ENCODE peak calls at places on chromosome 1, in five cellular contexts. I, C, Z, S and J are unnamed samples. For H3K27me3, the result is how much of the 10 kb centered on the place peaks cover.

GRCh38 chr1:24673336-24673735 is 30.2 kb downstream of the SRRM1 start:
- DNase-seq in Z (no peak), S (no peak), I (no peak), C (no peak), J (no peak)

GRCh38 chr1:226425431-226426031 is 17.6 kb upstream of the PARP1 start:
- DNase-seq in C (no peak), I (no peak), S (no peak), Z (no peak), J (no peak)

GRCh38 chr1:162285149-162285561 is 91.5 kb downstream of the SPATA46 start:
- DNase-seq in S (peak), I (no peak), Z (no peak), C (peak), J (peak)

GRCh38 chr1:166839600-166840308 is 479 bp downstream of the POGK start:
- DNase-seq in I (no peak), Z (peak), S (peak), C (peak), J (peak)

GRCh38 chr1:170175477-170175876 is 29.7 kb downstream of the NTMT2 start:
- DNase-seq in C (no peak), S (no peak), Z (no peak), I (no peak), J (no peak)

GRCh38 chr1:231093158-231093922 is 53.3 kb upstream of the FAM89A start:
- DNase-seq in C (no peak), Z (no peak), I (no peak), S (no peak), J (no peak)

GRCh38 chr1:48105167-48105566 is 108.0 kb upstream of the TRABD2B start:
- DNase-seq in I (no peak), Z (no peak), C (no peak), S (no peak), J (no peak)

GRCh38 chr1:56788588-56788987 is 30.6 kb downstream of the FYB2 start:
- DNase-seq in S (peak), I (no peak), Z (no peak), C (no peak), J (peak)

GRCh38 chr1:181175356-181175755 is 86.9 kb downstream of the IER5 start:
- DNase-seq in Z (no peak), C (no peak), I (no peak), S (no peak), J (no peak)

GRCh38 chr1:181174860-181175259 is 86.4 kb downstream of the IER5 start:
- DNase-seq in C (no peak), I (no peak), S (no peak), Z (no peak), J (no peak)

GRCh38 chr1:181173761-181174371 is 85.4 kb downstream of the IER5 start:
- DNase-seq in C (no peak), Z (no peak), I (no peak), S (no peak), J (no peak)

GRCh38 chr1:181170194-181170593 is 81.7 kb downstream of the IER5 start:
- DNase-seq in I (no peak), Z (no peak), C (no peak), S (no peak), J (no peak)

DNA sequence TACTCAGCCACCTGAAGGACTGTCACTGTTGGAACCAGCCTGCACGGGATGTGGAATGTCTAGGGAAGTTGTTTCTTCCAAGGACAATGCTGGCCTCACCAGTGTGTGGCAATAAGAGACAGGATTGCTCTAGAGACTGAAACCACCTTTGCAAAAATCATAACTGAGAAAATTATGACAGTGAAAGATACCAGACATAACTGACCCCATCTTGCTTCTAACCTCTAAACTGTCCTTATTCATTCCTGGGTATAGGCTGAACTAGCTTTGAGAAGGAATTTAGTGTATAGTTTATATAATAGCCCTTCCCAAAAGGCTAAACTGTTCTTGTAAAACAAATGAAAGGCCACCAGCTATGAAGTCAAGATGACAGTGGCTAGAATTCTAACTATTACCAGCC is 83.6 kb downstream of the IER5 start:
- DNase-seq in Z (no peak), C (no peak), I (no peak), S (no peak), J (no peak)
- H3K27me3 ChIP-seq in Z (under half), C (under half), I (under half), S (under half), J (under half)

GRCh38 chr1:41475859-41476567 is 8.5 kb downstream of the EDN2 start:
- DNase-seq in Z (peak), I (no peak), S (no peak), C (no peak), J (no peak)
- TF ChIP-seq CTCF in Z (no peak), I (no peak), S (no peak), C (no peak), J (no peak)

GRCh38 chr1:230043102-230043501 is 23.9 kb upstream of the GALNT2 start:
- DNase-seq in S (no peak), Z (no peak), C (no peak), I (no peak), J (no peak)
- H3K27ac ChIP-seq in S (no peak), Z (no peak), C (no peak), I (no peak), J (no peak)

GRCh38 chr1:4175566-4176405 is 275.7 kb upstream of the C1orf174 start:
- DNase-seq in S (no peak), C (no peak), Z (no peak), I (no peak), J (peak)

GRCh38 chr1:4177425-4178150 is 277.5 kb upstream of the C1orf174 start:
- DNase-seq in S (no peak), Z (no peak), C (no peak), I (no peak), J (peak)

GRCh38 chr1:4180066-4180735 is 280.1 kb upstream of the C1orf174 start:
- DNase-seq in I (no peak), S (no peak), C (no peak), Z (no peak), J (peak)

GRCh38 chr1:4176841-4177240 is 276.8 kb upstream of the C1orf174 start:
- DNase-seq in C (no peak), Z (no peak), I (no peak), S (no peak), J (no peak)

GRCh38 chr1:4178501-4178900 is 278.4 kb upstream of the C1orf174 start:
- DNase-seq in I (no peak), Z (no peak), C (no peak), S (no peak), J (peak)
- H3K27me3 ChIP-seq in I (under half), Z (under half), C (under half), S (under half), J (under half)

GRCh38 chr1:91018006-91018405 is 3.8 kb downstream of the ZNF644 start:
- DNase-seq in C (no peak), Z (no peak), S (no peak), I (no peak), J (no peak)
- TF ChIP-seq CTCF in C (peak), Z (no peak), S (peak), I (peak), J (no peak)

GRCh38 chr1:184074383-184074782 is 22.9 kb downstream of the TSEN15 start:
- DNase-seq in I (no peak), S (no peak), Z (no peak), C (no peak), J (no peak)
- H3K27ac ChIP-seq in I (peak), S (no peak), Z (peak), C (no peak), J (no peak)